ENCODE peak calls at places on chromosome 10, in five cellular contexts. G is foreskin fibroblast, U is NCI-H1092, S is NCI-H2029 treated with DMSO at 0.1 percent for 48 hours, E is NCI-H524 treated with DMSO at 0.1 percent for 48 hours. B is an unnamed sample.

GRCh38 chr10:44369851-44370250 is 15.0 kb downstream of the CXCL12 start:
- DNase-seq in G (no peak), U (no peak), S (no peak), E (no peak), B (no peak)

GRCh38 chr10:122306744-122307143 is 35.6 kb downstream of the BTBD16 start:
- DNase-seq in G (no peak), U (no peak), S (no peak), E (no peak), B (no peak)

GRCh38 chr10:72276013-72276387 is 2.3 kb downstream of the DDIT4 start:
- DNase-seq in G (peak; percentile 21), U (no peak), S (peak; percentile 40), E (no peak), B (no peak)

GRCh38 chr10:20059084-20059835 is 243.0 kb downstream of the PLXDC2 start:
- DNase-seq in G (no peak), U (no peak), S (no peak), E (no peak), B (no peak)

GRCh38 chr10:113991091-113991860 is 52.4 kb upstream of the ADRB1 start:
- DNase-seq in G (peak; percentile 11), U (no peak), S (no peak), E (no peak), B (no peak)

GRCh38 chr10:89652971-89653370 is 7.9 kb upstream of the PANK1 start:
- DNase-seq in G (no peak), U (no peak), S (no peak), E (no peak), B (no peak)

GRCh38 chr10:85420501-85421191 is 945.9 kb downstream of the GRID1 start:
- DNase-seq in G (no peak), U (no peak), S (no peak), E (no peak), B (no peak)

GRCh38 chr10:27745719-27746363 is at the start of gene MKX:
- DNase-seq in G (peak; percentile 82), U (no peak), S (peak; percentile 24), E (no peak), B (peak; percentile 29)

GRCh38 chr10:15384154-15384553 is 13.1 kb upstream of the FAM171A1 start:
- DNase-seq in G (peak; percentile 18), U (no peak), S (no peak), E (no peak), B (no peak)

GRCh38 chr10:62696798-62697197 is 107.7 kb upstream of the ADO start:
- DNase-seq in G (no peak), U (no peak), S (no peak), E (no peak), B (no peak)

GRCh38 chr10:90179696-90180407 is 478.5 kb downstream of the KIF20B start:
- DNase-seq in G (peak; percentile 99), U (no peak), S (no peak), E (no peak), B (no peak)